ENCODE peak calls at places on chromosome 5, in five cellular contexts. One of them, this sample, is unnamed.

GRCh38 chr5:16784843-16785791 is 151.0 kb downstream of the MYO10 start:
- DNase-seq in progenitor cell of endocrine pancreas: no peak
- DNase-seq in A549: no peak
- DNase-seq in B cell: no peak
- DNase-seq in Peyer's patch: no peak
- DNase-seq in this sample: no peak

GRCh38 chr5:13516195-13516594 is 428.3 kb downstream of the DNAH5 start:
- DNase-seq in progenitor cell of endocrine pancreas: no peak
- DNase-seq in A549: no peak
- DNase-seq in B cell: no peak
- DNase-seq in Peyer's patch: no peak
- DNase-seq in this sample: no peak

GRCh38 chr5:149865746-149866145 is 78.8 kb downstream of the PDE6A start:
- DNase-seq in progenitor cell of endocrine pancreas: no peak
- DNase-seq in A549: no peak
- DNase-seq in B cell: no peak
- DNase-seq in Peyer's patch: no peak
- DNase-seq in this sample: no peak

GRCh38 chr5:1965860-1966396 is 83.2 kb upstream of the IRX4 start:
- DNase-seq in progenitor cell of endocrine pancreas: no peak
- DNase-seq in A549: no peak
- DNase-seq in B cell: no peak
- DNase-seq in Peyer's patch: no peak
- DNase-seq in this sample: no peak

GRCh38 chr5:78750281-78750680 is 101.7 kb upstream of the LHFPL2 start:
- DNase-seq in progenitor cell of endocrine pancreas: no peak
- DNase-seq in A549: no peak
- DNase-seq in B cell: no peak
- DNase-seq in Peyer's patch: no peak
- DNase-seq in this sample: no peak

GRCh38 chr5:124519396-124519795 is 227.0 kb downstream of the ZNF608 start:
- DNase-seq in progenitor cell of endocrine pancreas: no peak
- DNase-seq in A549: no peak
- DNase-seq in B cell: no peak
- DNase-seq in Peyer's patch: no peak
- DNase-seq in this sample: no peak

GRCh38 chr5:83608122-83608521 is 112.5 kb downstream of the HAPLN1 start:
- DNase-seq in progenitor cell of endocrine pancreas: peak
- DNase-seq in A549: peak
- DNase-seq in B cell: no peak
- DNase-seq in Peyer's patch: no peak
- DNase-seq in this sample: no peak

GRCh38 chr5:43152946-43153345 is 32.2 kb downstream of the ZNF131 start:
- DNase-seq in progenitor cell of endocrine pancreas: no peak
- DNase-seq in A549: no peak
- DNase-seq in B cell: no peak
- DNase-seq in Peyer's patch: no peak
- DNase-seq in this sample: no peak

GRCh38 chr5:170429014-170429413 is 39.8 kb upstream of the KCNMB1 start:
- DNase-seq in progenitor cell of endocrine pancreas: no peak
- DNase-seq in A549: peak
- DNase-seq in B cell: no peak
- DNase-seq in Peyer's patch: no peak
- DNase-seq in this sample: no peak

GRCh38 chr5:60763061-60763460 is 63.1 kb upstream of the DEPDC1B start:
- DNase-seq in progenitor cell of endocrine pancreas: no peak
- DNase-seq in A549: no peak
- DNase-seq in B cell: no peak
- DNase-seq in Peyer's patch: no peak
- DNase-seq in this sample: no peak

GRCh38 chr5:72436796-72437471 is 70.3 kb downstream of the ZNF366 start:
- DNase-seq in progenitor cell of endocrine pancreas: no peak
- DNase-seq in A549: no peak
- DNase-seq in B cell: no peak
- DNase-seq in Peyer's patch: no peak
- DNase-seq in this sample: no peak

GRCh38 chr5:147670815-147671214 is 111.7 kb downstream of the JAKMIP2 start:
- DNase-seq in progenitor cell of endocrine pancreas: no peak
- DNase-seq in A549: no peak
- DNase-seq in B cell: no peak
- DNase-seq in Peyer's patch: no peak
- DNase-seq in this sample: no peak

GRCh38 chr5:127958421-127959011 is 125.0 kb upstream of the SLC12A2 start:
- DNase-seq in progenitor cell of endocrine pancreas: no peak
- DNase-seq in A549: peak
- DNase-seq in B cell: no peak
- DNase-seq in Peyer's patch: no peak
- DNase-seq in this sample: no peak

DNA sequence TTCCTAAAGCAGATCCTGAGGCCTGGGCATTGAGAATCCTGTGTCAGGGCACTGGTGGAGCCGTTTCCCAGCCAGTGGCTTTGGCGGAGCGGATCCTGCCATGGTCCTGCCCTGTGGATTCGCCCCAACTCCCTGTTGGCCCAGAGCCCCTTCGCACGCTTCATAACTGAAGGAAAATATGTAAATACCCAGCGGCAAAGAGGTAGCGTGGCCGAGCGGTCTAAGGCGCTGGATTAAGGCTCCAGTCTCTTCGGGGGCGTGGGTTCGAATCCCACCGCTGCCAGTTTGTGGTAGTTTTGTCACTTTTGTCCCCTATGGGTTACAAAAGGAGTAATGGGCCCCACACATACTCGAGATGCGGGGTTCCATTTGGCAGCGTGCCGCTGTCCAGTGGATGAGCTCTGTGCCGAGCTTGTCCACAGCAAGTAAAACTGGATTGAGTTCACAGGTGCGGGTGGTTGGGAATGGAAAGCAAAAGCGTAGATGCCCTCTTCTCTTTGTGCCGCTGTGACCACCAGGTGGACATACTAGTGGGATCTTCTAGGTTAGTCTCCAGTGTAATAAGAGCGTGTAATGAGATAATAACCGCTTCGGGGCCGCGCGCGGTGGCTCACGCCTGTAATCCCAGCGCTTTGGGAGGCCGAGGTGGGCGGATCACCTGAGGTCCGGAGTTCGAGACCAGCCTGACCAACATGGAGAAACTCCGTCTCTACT is 17.3 kb downstream of the TRIM7 start:
- DNase-seq in progenitor cell of endocrine pancreas: peak
- DNase-seq in A549: peak
- DNase-seq in B cell: peak
- DNase-seq in Peyer's patch: peak
- DNase-seq in this sample: peak
- TF ChIP-seq CTCF in progenitor cell of endocrine pancreas: peak
- TF ChIP-seq CTCF in A549: peak
- TF ChIP-seq CTCF in B cell: peak
- TF ChIP-seq CTCF in Peyer's patch: peak
- TF ChIP-seq CTCF in this sample: peak

GRCh38 chr5:130116972-130117371 is 212.7 kb downstream of the CHSY3 start:
- DNase-seq in progenitor cell of endocrine pancreas: no peak
- DNase-seq in A549: no peak
- DNase-seq in B cell: no peak
- DNase-seq in Peyer's patch: no peak
- DNase-seq in this sample: no peak
- TF ChIP-seq CTCF in progenitor cell of endocrine pancreas: no peak
- TF ChIP-seq CTCF in A549: no peak
- TF ChIP-seq CTCF in B cell: no peak
- TF ChIP-seq CTCF in Peyer's patch: no peak
- TF ChIP-seq CTCF in this sample: no peak

GRCh38 chr5:109844148-109844547 is 154.4 kb downstream of the MAN2A1 start:
- DNase-seq in progenitor cell of endocrine pancreas: no peak
- DNase-seq in A549: peak
- DNase-seq in B cell: no peak
- DNase-seq in Peyer's patch: no peak
- DNase-seq in this sample: no peak
- TF ChIP-seq CTCF in progenitor cell of endocrine pancreas: peak
- TF ChIP-seq CTCF in A549: peak
- TF ChIP-seq CTCF in B cell: peak
- TF ChIP-seq CTCF in Peyer's patch: no peak
- TF ChIP-seq CTCF in this sample: no peak

GRCh38 chr5:165607026-165607425 is 2101.6 kb downstream of the MAT2B start:
- DNase-seq in progenitor cell of endocrine pancreas: no peak
- DNase-seq in A549: no peak
- DNase-seq in B cell: no peak
- DNase-seq in Peyer's patch: no peak
- DNase-seq in this sample: no peak
- TF ChIP-seq CTCF in progenitor cell of endocrine pancreas: no peak
- TF ChIP-seq CTCF in A549: no peak
- TF ChIP-seq CTCF in B cell: no peak
- TF ChIP-seq CTCF in Peyer's patch: no peak
- TF ChIP-seq CTCF in this sample: no peak

DNA sequence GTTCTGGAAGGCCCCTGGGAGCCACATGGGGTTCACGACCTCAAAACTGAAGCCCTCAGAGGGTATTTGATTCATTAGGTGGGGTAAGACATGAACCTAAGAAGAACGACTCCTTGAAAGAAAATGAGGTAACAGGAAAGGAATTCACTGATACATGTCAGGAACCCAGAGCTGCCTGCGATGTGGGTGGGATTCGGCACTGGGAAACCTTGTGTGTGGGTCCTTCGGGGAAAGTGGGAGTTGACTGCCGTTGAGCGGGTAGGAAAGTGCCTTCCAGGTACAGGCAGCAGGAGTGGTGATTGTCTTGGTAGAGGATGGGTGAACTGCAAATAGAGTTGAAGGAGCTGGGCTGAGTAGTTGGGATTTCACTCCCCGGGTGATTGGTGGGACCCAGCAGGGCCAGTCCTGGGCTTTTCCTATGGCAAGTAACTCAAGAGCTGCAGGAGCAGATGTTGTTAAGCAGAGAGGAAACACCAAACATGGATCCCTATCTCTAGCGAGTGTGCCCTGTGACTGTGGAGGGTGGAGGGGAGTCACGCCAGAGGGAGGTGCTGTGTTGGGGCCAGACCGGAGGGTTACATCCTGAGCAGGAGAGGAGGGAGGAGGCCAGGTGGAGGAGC is 30.8 kb downstream of the ANKRD33B start:
- DNase-seq in progenitor cell of endocrine pancreas: no peak
- DNase-seq in A549: no peak
- DNase-seq in B cell: no peak
- DNase-seq in Peyer's patch: no peak
- DNase-seq in this sample: no peak
- TF ChIP-seq CTCF in progenitor cell of endocrine pancreas: no peak
- TF ChIP-seq CTCF in A549: no peak
- TF ChIP-seq CTCF in B cell: no peak
- TF ChIP-seq CTCF in Peyer's patch: no peak
- TF ChIP-seq CTCF in this sample: no peak

This sample was measured in CD14-positive monocyte.